ENCODE peak calls at places on chromosomes 1 and 21, in eight cellular contexts. X is mucosa of descending colon; F is activated naive CD4-positive, alpha-beta T cell; D is omental fat pad; O is HuH-7; U is ovary; N is activated CD4-positive, alpha-beta T cell treated with anti-CD3 and anti-CD28 coated beads, Interleukin-2, amount 10 ng/mL, durations not matched to agents 7 days and 5 days; J is transverse colon. M is an unnamed sample.
A peak's percentile ranks its signal among the peaks of the same experiment; 100 is the strongest.

GRCh38 chr21:42089665-42090310 is 18.7 kb downstream of the UMODL1 start:
- DNase-seq in D (no peak), X (no peak), N (no peak), O (no peak), J (no peak), F (no peak), U (no peak), M (no peak)

GRCh38 chr1:93827128-93827527 is 51.9 kb downstream of the DNTTIP2 start:
- DNase-seq in D (no peak), X (no peak), O (no peak), F (no peak), N (no peak), U (no peak), J (no peak), M (no peak)

GRCh38 chr21:33096426-33096825 is 26.5 kb downstream of the OLIG1 start:
- DNase-seq in D (no peak), N (no peak), F (no peak), X (no peak), O (no peak), U (no peak), J (no peak), M (no peak)

GRCh38 chr1:116997011-116997410 is 4.5 kb upstream of the CD101 start:
- DNase-seq in U (no peak), J (no peak), F (no peak), D (no peak), N (no peak), O (no peak), X (no peak), M (no peak)

GRCh38 chr21:35034203-35034926 is 14.7 kb downstream of the RUNX1 start:
- DNase-seq in X (no peak), F (no peak), O (no peak), N (no peak), D (no peak), J (no peak), U (no peak), M (no peak)

GRCh38 chr1:228060458-228061190 is 21.9 kb upstream of the ARF1 start:
- DNase-seq in X (peak; percentile 64), F (no peak), O (no peak), J (peak; percentile 47), D (no peak), U (peak; percentile 27), N (no peak), M (no peak)

GRCh38 chr1:21543598-21543997 is 34.4 kb downstream of the ALPL start:
- DNase-seq in U (no peak), D (no peak), N (no peak), X (no peak), F (no peak), O (no peak), J (no peak), M (no peak)

GRCh38 chr1:91478693-91479234 is 21.9 kb upstream of the CDC7 start:
- DNase-seq in F (no peak), J (no peak), U (no peak), D (no peak), X (no peak), O (no peak), N (no peak), M (no peak)

GRCh38 chr1:241275226-241275625 is 81.8 kb downstream of the RGS7 start:
- DNase-seq in O (no peak), U (no peak), J (no peak), F (no peak), X (no peak), N (no peak), D (no peak), M (no peak)

GRCh38 chr21:42276076-42276475 is 39.1 kb downstream of the TFF3 start:
- DNase-seq in N (no peak), O (no peak), D (no peak), U (no peak), J (no peak), F (no peak), X (peak; percentile 39), M (no peak)

GRCh38 chr1:241519308-241520079 is at the start of gene FH:
- DNase-seq in D (peak; percentile 82), F (peak; percentile 83), O (peak; percentile 87), J (peak; percentile 96), U (peak; percentile 96), N (peak; percentile 96), X (peak; percentile 96), M (peak; percentile 97)

GRCh38 chr21:28793043-28793442 is 199.6 kb downstream of the LTN1 start:
- DNase-seq in N (no peak), F (no peak), D (no peak), U (no peak), O (no peak), X (no peak), J (no peak), M (no peak)

GRCh38 chr21:16181024-16181423 is 451.2 kb downstream of the USP25 start:
- DNase-seq in F (no peak), J (no peak), O (no peak), X (no peak), N (no peak), U (no peak), D (no peak), M (no peak)

GRCh38 chr1:16172964-16173446 is 17.1 kb upstream of the EPHA2 start:
- DNase-seq in D (no peak), O (no peak), U (no peak), X (no peak), F (no peak), J (peak; percentile 70), N (no peak), M (no peak)

GRCh38 chr1:39165049-39165448 is 39.4 kb upstream of the MACF1 start:
- DNase-seq in O (no peak), D (no peak), N (no peak), X (no peak), U (no peak), F (no peak), J (no peak), M (no peak)

GRCh38 chr1:207316141-207316540 is 5.3 kb upstream of the CD55 start:
- DNase-seq in X (no peak), N (no peak), U (no peak), D (no peak), O (no peak), J (no peak), F (no peak), M (no peak)

GRCh38 chr21:35150562-35151226 is 101.6 kb upstream of the RUNX1 start:
- DNase-seq in U (no peak), D (no peak), J (no peak), O (no peak), X (no peak), F (no peak), N (no peak), M (no peak)

GRCh38 chr1:44802306-44803061 is 2.3 kb downstream of the PLK3 start:
- DNase-seq in N (no peak), F (no peak), J (no peak), D (no peak), U (peak; percentile 38), O (no peak), X (peak; percentile 58), M (no peak)

GRCh38 chr1:12597792-12598191 is 20.2 kb downstream of the DHRS3 start:
- DNase-seq in O (no peak), N (no peak), D (no peak), J (no peak), U (no peak), F (no peak), X (no peak), M (no peak)

GRCh38 chr1:98468111-98468717 is 193.3 kb upstream of the SNX7 start:
- DNase-seq in F (no peak), D (no peak), U (no peak), J (no peak), O (no peak), X (no peak), N (no peak), M (no peak)

GRCh38 chr1:225768662-225769426 is 8.8 kb upstream of the SRP9 start:
- DNase-seq in U (peak; percentile 33), O (peak; percentile 68), F (no peak), X (no peak), D (no peak), N (no peak), J (no peak), M (peak; percentile 49)

GRCh38 chr1:7253118-7253480 is 467.8 kb downstream of the CAMTA1 start:
- DNase-seq in U (no peak), N (no peak), F (no peak), D (no peak), X (no peak), O (no peak), J (no peak), M (peak; percentile 64)

GRCh38 chr1:205812271-205812877 is 624 bp downstream of the SLC41A1 start:
- DNase-seq in N (no peak), F (peak; percentile 29), D (no peak), U (peak; percentile 61), J (peak; percentile 14), O (peak; percentile 42), X (no peak), M (no peak)

GRCh38 chr1:111596499-111596898 is 23.1 kb upstream of the RAP1A start:
- DNase-seq in F (peak; percentile 16), D (no peak), N (peak; percentile 60), U (no peak), O (no peak), X (peak; percentile 73), J (peak; percentile 41), M (no peak)

GRCh38 chr1:105608713-105609112 is 1447.8 kb upstream of the PRMT6 start:
- DNase-seq in F (no peak), N (no peak), D (no peak), U (no peak), J (no peak), X (no peak), O (peak; percentile 12), M (no peak)

GRCh38 chr1:243732627-243733026 is 117.4 kb downstream of the AKT3 start:
- DNase-seq in U (no peak), N (no peak), F (no peak), X (no peak), J (no peak), O (no peak), D (no peak), M (no peak)

GRCh38 chr1:19342077-19342775 is 30.1 kb downstream of the SLC66A1 start:
- DNase-seq in O (no peak), F (no peak), U (no peak), X (no peak), D (no peak), N (no peak), J (no peak), M (no peak)

GRCh38 chr1:93997756-93998155 is 88.5 kb upstream of the GCLM start:
- DNase-seq in D (no peak), U (no peak), X (no peak), N (no peak), O (no peak), J (no peak), F (no peak), M (peak; percentile 51)

GRCh38 chr1:27031235-27032118 is 18.8 kb upstream of the TENT5B start:
- DNase-seq in U (peak; percentile 77), D (no peak), J (peak; percentile 89), O (no peak), N (no peak), X (peak; percentile 91), F (no peak), M (no peak)

GRCh38 chr1:156925154-156926010 is 5.0 kb downstream of the LRRC71 start:
- DNase-seq in X (no peak), D (no peak), O (no peak), F (no peak), U (no peak), N (no peak), J (no peak), M (no peak)

GRCh38 chr1:208997726-208998312 is 585.7 kb upstream of the CAMK1G start:
- DNase-seq in O (no peak), X (no peak), J (no peak), U (no peak), N (no peak), F (no peak), D (no peak), M (no peak)

GRCh38 chr1:118077331-118078055 is 107.5 kb downstream of the SPAG17 start:
- DNase-seq in N (no peak), D (no peak), X (no peak), O (peak; percentile 5), F (no peak), U (no peak), J (no peak), M (no peak)

GRCh38 chr1:10339815-10340214 is 59.0 kb upstream of the PGD start:
- DNase-seq in F (no peak), X (no peak), U (no peak), N (no peak), D (no peak), J (peak; percentile 10), O (peak; percentile 9), M (no peak)

GRCh38 chr1:25520446-25521061 is 22.9 kb upstream of the LDLRAP1 start:
- DNase-seq in F (peak; percentile 67), N (peak; percentile 79), J (peak; percentile 72), U (peak; percentile 80), X (no peak), O (peak; percentile 49), D (peak; percentile 59), M (no peak)